ENCODE peak calls at places on chromosomes 2 and 18, in nine cellular contexts. B is T-helper 1 cell; G is stimulated activated CD4-positive, alpha-beta T cell treated with anti-CD3 and anti-CD28 coated beads, Interleukin-12 subunit alpha, Interleukin-12 subunit beta, amount 100 ng/mL, for 24 hours; Y is activated naive CD8-positive, alpha-beta T cell treated with anti-CD3 and anti-CD28 coated beads, Interleukin-2, amount 50 U/mL, for 24 hours; L is HCEC 1CT; M is NCI-H187 treated with DMSO at 0.1 percent for 48 hours; R is transverse colon; D is ovary; Q is GM20000. E is an unnamed sample.

GRCh38 chr2:120454993-120455789 is 109.3 kb downstream of the INHBB start:
- DNase-seq in B (no peak), G (no peak), Y (no peak), L (peak), M (no peak), R (no peak), D (no peak), Q (no peak), E (no peak)

GRCh38 chr2:63658176-63658968 is 69.6 kb downstream of the MDH1 start:
- DNase-seq in B (no peak), G (no peak), Y (no peak), L (peak), M (no peak), R (no peak), D (no peak), Q (no peak), E (no peak)

GRCh38 chr2:239926587-239927234 is 98.4 kb downstream of the NDUFA10 start:
- DNase-seq in B (no peak), G (no peak), Y (no peak), L (no peak), M (no peak), R (no peak), D (no peak), Q (no peak), E (no peak)

GRCh38 chr2:17255071-17255470 is 263.2 kb downstream of the RAD51AP2 start:
- DNase-seq in B (no peak), G (no peak), Y (no peak), L (no peak), M (no peak), R (no peak), D (no peak), Q (no peak), E (no peak)

GRCh38 chr2:100822587-100823248 is 2.8 kb downstream of the NPAS2 start:
- DNase-seq in B (no peak), G (no peak), Y (no peak), L (peak), M (no peak), R (no peak), D (no peak), Q (no peak), E (peak)

GRCh38 chr2:177885828-177886466 is 186.6 kb downstream of the PDE11A start:
- DNase-seq in B (no peak), G (no peak), Y (no peak), L (no peak), M (no peak), R (no peak), D (no peak), Q (no peak), E (no peak)

GRCh38 chr18:44839239-44839666 is 158.6 kb downstream of the SETBP1 start:
- DNase-seq in B (peak), G (peak), Y (peak), L (no peak), M (no peak), R (peak), D (peak), Q (peak), E (peak)

GRCh38 chr2:61179701-61180639 is 18.0 kb downstream of the C2orf74 start:
- DNase-seq in B (no peak), G (no peak), Y (no peak), L (peak), M (no peak), R (no peak), D (peak), Q (no peak), E (peak)

GRCh38 chr18:48228301-48228715 is 180.9 kb downstream of the ZBTB7C start:
- DNase-seq in B (no peak), G (no peak), Y (no peak), L (no peak), M (no peak), R (peak), D (peak), Q (no peak), E (no peak)

GRCh38 chr2:52369176-52369575 is 1337.2 kb upstream of the NRXN1 start:
- DNase-seq in B (no peak), G (no peak), Y (no peak), L (no peak), M (no peak), R (no peak), D (no peak), Q (no peak), E (no peak)